ENCODE peak calls at places on chromosomes 4 and X, in five cellular contexts. D, C, Y, K and H are unnamed samples.

GRCh38 chr4:41791557-41791956 is 43.0 kb upstream of the PHOX2B start:
- DNase-seq in D (no peak), C (no peak), Y (no peak), K (no peak), H (no peak)

GRCh38 chrX:40996886-40997530 is 88.2 kb upstream of the USP9X start:
- DNase-seq in D (peak; percentile 17), C (no peak), Y (no peak), K (peak; percentile 82), H (peak; percentile 85)

GRCh38 chr4:116016201-116016600 is 902.8 kb upstream of the NDST4 start:
- DNase-seq in D (no peak), C (no peak), Y (no peak), K (peak; percentile 70), H (peak; percentile 76)

GRCh38 chr4:75547647-75548387 is 8.0 kb upstream of the ODAPH start:
- DNase-seq in D (peak; percentile 61), C (no peak), Y (peak; percentile 76), K (peak; percentile 13), H (peak; percentile 29)

GRCh38 chrX:109535578-109535977 is 1.1 kb upstream of the NXT2 start:
- DNase-seq in D (no peak), C (no peak), Y (no peak), K (no peak), H (no peak)

GRCh38 chrX:63764946-63765345 is 20.1 kb downstream of the ARHGEF9 start:
- DNase-seq in D (no peak), C (no peak), Y (no peak), K (peak; percentile 22), H (peak; percentile 21)

GRCh38 chr4:10321931-10322330 is 135.3 kb downstream of the ZNF518B start:
- DNase-seq in D (no peak), C (no peak), Y (no peak), K (no peak), H (no peak)

GRCh38 chr4:37964734-37965457 is 4.7 kb downstream of the PTTG2 start:
- DNase-seq in D (no peak), C (no peak), Y (no peak), K (no peak), H (no peak)

GRCh38 chr4:186887211-186887785 is 163.6 kb upstream of the FAT1 start:
- DNase-seq in D (no peak), C (no peak), Y (no peak), K (peak; percentile 66), H (peak; percentile 69)

GRCh38 chr4:971670-972500 is 1.5 kb downstream of the DGKQ start:
- DNase-seq in D (no peak), C (no peak), Y (peak; percentile 78), K (no peak), H (no peak)

DNA sequence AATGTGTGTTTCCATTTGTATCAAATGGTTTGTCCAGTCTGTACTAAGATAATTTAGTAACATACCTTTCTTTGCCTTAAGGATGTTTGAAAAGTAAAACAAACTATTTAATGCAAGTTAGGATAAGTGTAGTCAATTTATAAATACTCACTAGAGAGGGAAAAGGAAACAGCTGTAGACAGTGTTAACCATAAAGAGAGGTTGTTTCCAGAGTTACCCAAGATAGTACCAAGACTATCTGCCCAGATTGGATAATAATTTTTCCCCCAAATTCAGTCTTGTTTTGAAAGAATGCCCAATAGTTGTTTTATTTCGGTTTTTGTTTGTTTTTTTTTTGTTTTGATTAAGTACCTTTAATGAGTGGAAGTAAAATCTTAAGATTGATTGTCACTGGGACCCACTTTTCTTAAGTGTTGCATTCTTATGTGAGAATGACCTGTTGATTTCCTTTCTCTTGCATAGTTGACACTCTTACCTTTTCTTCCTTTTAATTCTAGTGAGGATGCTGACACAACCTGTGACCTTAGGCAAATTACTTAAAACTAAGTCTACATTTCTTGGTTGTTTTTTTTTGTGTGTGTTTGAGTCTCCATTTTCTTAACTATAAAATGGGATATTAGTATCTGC is 12.8 kb downstream of the AFF1 start:
- DNase-seq in D (no peak), C (no peak), Y (no peak), K (no peak), H (no peak)
- H3K4me1 ChIP-seq in D (peaks cover 4% of the 10 kb centered on the region), C (peaks cover 7% of the 10 kb centered on the region), Y (peaks cover 13% of the 10 kb centered on the region), K (peaks cover 1% of the 10 kb centered on the region), H (no peaks in the 10 kb centered on the region)

GRCh38 chrX:66007851-66008250 is 32.0 kb downstream of the VSIG4 start:
- DNase-seq in D (no peak), C (no peak), Y (no peak), K (no peak), H (no peak)

GRCh38 chrX:66009231-66009845 is 30.5 kb downstream of the VSIG4 start:
- DNase-seq in D (no peak), C (no peak), Y (no peak), K (no peak), H (no peak)

GRCh38 chrX:66004928-66005831 is 34.7 kb downstream of the VSIG4 start:
- DNase-seq in D (no peak), C (no peak), Y (no peak), K (no peak), H (no peak)

GRCh38 chrX:66005832-66006449 is 33.9 kb downstream of the VSIG4 start:
- DNase-seq in D (no peak), C (no peak), Y (no peak), K (no peak), H (no peak)

DNA sequence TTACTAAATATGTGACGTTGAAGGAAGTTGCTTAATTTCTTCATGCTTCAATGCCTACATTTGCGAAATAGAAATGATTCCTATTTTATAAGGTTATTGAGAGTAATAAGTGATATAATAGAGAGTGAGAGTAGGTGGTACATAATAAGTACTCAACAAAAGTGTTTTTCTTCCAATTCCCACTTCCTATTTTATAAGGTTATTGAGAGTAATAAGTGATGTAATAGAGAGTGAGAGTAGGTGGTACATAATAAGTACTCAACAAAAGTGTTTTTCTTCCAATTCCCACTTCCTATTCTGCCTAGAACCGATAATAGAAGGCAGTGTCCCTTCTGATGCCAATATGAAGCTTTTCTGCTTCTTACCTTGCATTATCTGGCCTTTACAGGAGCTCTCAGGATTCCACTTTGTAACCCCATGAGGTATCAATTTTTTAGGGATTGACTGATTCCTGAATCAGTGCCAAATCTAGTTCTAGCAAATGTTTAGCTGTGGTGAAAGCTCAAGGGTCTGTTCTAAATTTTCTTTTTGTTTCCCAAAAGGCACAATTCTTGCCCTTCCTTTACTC is 31.4 kb downstream of the VSIG4 start:
- DNase-seq in D (no peak), C (no peak), Y (no peak), K (no peak), H (no peak)
- H3K4me1 ChIP-seq in D (no peaks in the 10 kb centered on the region), C (peaks cover 40% of the 10 kb centered on the region), Y (no peaks in the 10 kb centered on the region), K (no peaks in the 10 kb centered on the region), H (no peaks in the 10 kb centered on the region)

GRCh38 chr4:145176641-145177432 is 3.6 kb downstream of the OTUD4 start:
- DNase-seq in D (no peak), C (no peak), Y (no peak), K (no peak), H (no peak)
- H3K4me1 ChIP-seq in D (no peaks in the 10 kb centered on the region), C (peaks cover 39% of the 10 kb centered on the region), Y (peaks cover 14% of the 10 kb centered on the region), K (peaks cover 16% of the 10 kb centered on the region), H (no peaks in the 10 kb centered on the region)

GRCh38 chr4:8371251-8371995 is 69.1 kb downstream of the ACOX3 start:
- DNase-seq in D (no peak), C (no peak), Y (peak; percentile 51), K (no peak), H (no peak)
- H3K4me1 ChIP-seq in D (no peaks in the 10 kb centered on the region), C (no peaks in the 10 kb centered on the region), Y (no peaks in the 10 kb centered on the region), K (peaks cover 1% of the 10 kb centered on the region), H (no peaks in the 10 kb centered on the region)